ENCODE peak calls at places on chromosomes 2 and 18, in four cellular contexts. Q is CD4-positive, alpha-beta T cell; O is tibial nerve; M is kidney. A is an unnamed sample.

GRCh38 chr18:67428148-67428547 is 88.4 kb downstream of the DSEL start:
- DNase-seq in Q (no peak), O (no peak), M (no peak), A (no peak)

GRCh38 chr2:44943693-44944101 is 2.2 kb downstream of the SIX3 start:
- DNase-seq in M (no peak), Q (no peak), O (no peak), A (no peak)

GRCh38 chr2:156340377-156340776 is 7.9 kb upstream of the NR4A2 start:
- DNase-seq in Q (no peak), M (no peak), O (no peak), A (no peak)

GRCh38 chr2:113720167-113720566 is 36.3 kb downstream of the SLC35F5 start:
- DNase-seq in O (no peak), Q (no peak), M (no peak), A (no peak)

GRCh38 chr2:216034065-216034464 is 20.7 kb upstream of the MREG start:
- DNase-seq in O (peak; percentile 81), M (peak; percentile 78), Q (peak; percentile 66), A (peak; percentile 42)

GRCh38 chr2:232882505-232883115 is 12.5 kb downstream of the SNORC start:
- DNase-seq in M (no peak), O (no peak), Q (no peak), A (no peak)

GRCh38 chr2:161990741-161991140 is 83.3 kb downstream of the DPP4 start:
- DNase-seq in O (no peak), Q (no peak), M (no peak), A (peak; percentile 79)

GRCh38 chr2:109715302-109715937 is 78.7 kb upstream of the RGPD5 start:
- DNase-seq in O (no peak), Q (no peak), M (no peak), A (no peak)

GRCh38 chr2:190216829-190217228 is 102.8 kb downstream of the HIBCH start:
- DNase-seq in M (peak; percentile 67), O (no peak), Q (no peak), A (no peak)

GRCh38 chr2:110993557-110994231 is 127.0 kb upstream of the BCL2L11 start:
- DNase-seq in O (no peak), Q (no peak), M (no peak), A (no peak)

GRCh38 chr2:64143154-64144056 is 815 bp downstream of the PELI1 start:
- DNase-seq in Q (peak; percentile 45), O (no peak), M (no peak), A (no peak)

GRCh38 chr2:104870249-104870816 is 16.4 kb downstream of the POU3F3 start:
- DNase-seq in Q (no peak), O (no peak), M (no peak), A (no peak)

GRCh38 chr2:177165103-177165583 is 47.5 kb upstream of the HNRNPA3 start:
- DNase-seq in Q (no peak), M (no peak), O (peak; percentile 59), A (no peak)

GRCh38 chr2:215435261-215435808 is 533 bp downstream of the FN1 start:
- DNase-seq in Q (no peak), O (no peak), M (peak; percentile 79), A (no peak)

GRCh38 chr2:205802069-205802468 is 119.8 kb downstream of the NRP2 start:
- DNase-seq in O (no peak), Q (no peak), M (no peak), A (no peak)

GRCh38 chr18:76752400-76752799 is 70.0 kb upstream of the ZNF236 start:
- DNase-seq in O (no peak), M (no peak), Q (no peak), A (no peak)

GRCh38 chr2:172429351-172429968 is 2.1 kb downstream of the ITGA6 start:
- DNase-seq in O (no peak), M (no peak), Q (no peak), A (no peak)

GRCh38 chr2:39537150-39537549 is 100.1 kb upstream of the MAP4K3 start:
- DNase-seq in O (no peak), Q (no peak), M (no peak), A (no peak)

GRCh38 chr18:71529708-71530303 is 1014.3 kb downstream of the CBLN2 start:
- DNase-seq in O (no peak), Q (no peak), M (no peak), A (peak; percentile 1)

GRCh38 chr2:239443102-239443620 is 42.3 kb upstream of the HDAC4 start:
- DNase-seq in Q (no peak), O (no peak), M (peak; percentile 58), A (no peak)

GRCh38 chr18:26794210-26795101 is 71.1 kb downstream of the AQP4 start:
- DNase-seq in O (no peak), Q (no peak), M (no peak), A (no peak)

GRCh38 chr18:48693625-48694262 is 154.9 kb downstream of the CTIF start:
- DNase-seq in O (no peak), M (no peak), Q (no peak), A (no peak)

GRCh38 chr2:179106342-179107178 is 56.6 kb upstream of the CCDC141 start:
- DNase-seq in M (no peak), Q (no peak), O (peak; percentile 61), A (peak; percentile 61)

GRCh38 chr2:223697316-223697875 is 95.2 kb upstream of the SCG2 start:
- DNase-seq in O (no peak), Q (no peak), M (no peak), A (no peak)

GRCh38 chr2:108184421-108184820 is 55.3 kb upstream of the SULT1C3 start:
- DNase-seq in Q (no peak), O (no peak), M (no peak), A (no peak)

GRCh38 chr18:62550746-62551145 is 27.9 kb downstream of the ZCCHC2 start:
- DNase-seq in M (no peak), O (peak; percentile 26), Q (no peak), A (no peak)

GRCh38 chr2:188582206-188582605 is 290.5 kb downstream of the GULP1 start:
- DNase-seq in O (no peak), M (no peak), Q (no peak), A (no peak)

GRCh38 chr2:207039225-207039624 is 99.9 kb downstream of the CPO start:
- DNase-seq in O (no peak), M (no peak), Q (no peak), A (no peak)

GRCh38 chr2:99450199-99450598 is 39.6 kb downstream of the REV1 start:
- DNase-seq in Q (no peak), M (no peak), O (no peak), A (no peak)

GRCh38 chr2:129055242-129055641 is 736.6 kb upstream of the HS6ST1 start:
- DNase-seq in Q (no peak), O (no peak), M (no peak), A (no peak)

GRCh38 chr2:128260239-128261138 is 58.2 kb downstream of the HS6ST1 start:
- DNase-seq in Q (no peak), M (no peak), O (no peak), A (no peak)

GRCh38 chr2:221529177-221529942 is 42.7 kb downstream of the EPHA4 start:
- DNase-seq in Q (no peak), O (no peak), M (no peak), A (no peak)

GRCh38 chr18:37182340-37183135 is 353.6 kb downstream of the KIAA1328 start:
- DNase-seq in Q (no peak), O (no peak), M (no peak), A (no peak)

GRCh38 chr2:457287-457686 is 169.4 kb upstream of the ALKAL2 start:
- DNase-seq in M (no peak), Q (no peak), O (no peak), A (no peak)

GRCh38 chr2:10444463-10444862 is 3.7 kb downstream of the ODC1 start:
- DNase-seq in Q (no peak), M (no peak), O (no peak), A (no peak)

GRCh38 chr2:119932809-119933208 is 80.1 kb upstream of the EPB41L5 start:
- DNase-seq in Q (no peak), O (no peak), M (no peak), A (no peak)

GRCh38 chr2:119934319-119934718 is 78.6 kb upstream of the EPB41L5 start:
- DNase-seq in O (no peak), Q (no peak), M (no peak), A (no peak)

DNA sequence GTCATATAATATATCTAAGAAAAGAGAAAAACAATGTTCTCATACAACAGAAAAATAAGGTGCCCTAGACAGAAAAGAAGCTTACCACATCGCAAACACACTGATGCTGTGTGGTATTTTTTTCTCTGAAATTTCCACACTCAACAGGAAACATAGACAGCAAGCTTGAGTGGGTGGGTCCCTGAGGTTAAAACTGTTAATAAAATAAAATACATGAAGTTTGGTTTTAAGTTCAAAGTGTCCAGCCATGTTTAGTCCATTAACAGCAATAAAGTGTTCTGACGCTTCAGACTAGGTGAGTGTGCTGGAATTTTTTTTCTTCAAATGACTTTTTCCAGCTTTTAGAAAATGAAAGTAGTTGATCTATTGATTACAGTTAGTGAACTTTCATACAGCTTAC is 83.3 kb upstream of the EPB41L5 start:
- DNase-seq in Q (no peak), M (no peak), O (no peak), A (no peak)
- H3K27ac ChIP-seq in Q (peak overlapping the region; percentile 50), M (no peak overlapping the region), O (no peak overlapping the region), A (no peak overlapping the region)

GRCh38 chr18:58355243-58355642 is 273.6 kb downstream of the ALPK2 start:
- DNase-seq in O (no peak), Q (no peak), M (no peak), A (no peak)
- H3K27ac ChIP-seq in O (no peak overlapping the region), Q (no peak overlapping the region), M (no peak overlapping the region), A (no peak overlapping the region)

GRCh38 chr18:35117951-35118411 is 76.8 kb downstream of the MAPRE2 start:
- DNase-seq in O (peak; percentile 8), Q (no peak), M (no peak), A (peak; percentile 8)

GRCh38 chr18:35114305-35114704 is 73.1 kb downstream of the MAPRE2 start:
- DNase-seq in O (no peak), Q (no peak), M (no peak), A (no peak)

GRCh38 chr18:35117372-35117771 is 76.2 kb downstream of the MAPRE2 start:
- DNase-seq in M (no peak), O (no peak), Q (no peak), A (no peak)

GRCh38 chr18:35118641-35119040 is 77.4 kb downstream of the MAPRE2 start:
- DNase-seq in O (no peak), Q (no peak), M (no peak), A (no peak)

GRCh38 chr18:35116784-35117318 is 75.6 kb downstream of the MAPRE2 start:
- DNase-seq in O (no peak), Q (no peak), M (no peak), A (no peak)
- H3K27ac ChIP-seq in O (peak overlapping the region; percentile 71), Q (no peak overlapping the region), M (no peak overlapping the region), A (no peak overlapping the region)

DNA sequence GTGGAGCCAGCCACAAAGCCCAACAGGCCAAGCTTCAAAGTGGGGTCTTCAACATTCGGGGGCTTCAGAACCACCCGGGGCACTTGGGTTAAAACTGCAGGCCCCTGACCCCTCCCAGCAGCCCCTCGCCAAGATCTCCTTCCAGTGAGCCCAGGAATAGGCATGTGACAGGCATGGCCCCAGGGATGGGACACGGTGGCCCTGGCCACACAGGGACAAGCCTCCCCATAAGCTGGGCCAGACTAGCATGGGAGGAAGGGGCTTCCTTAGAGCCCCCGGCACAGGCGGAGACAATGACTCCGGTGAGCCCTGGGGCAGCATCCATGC is 52.4 kb downstream of the BIN1 start:
- DNase-seq in Q (no peak), M (no peak), O (no peak), A (no peak)
- H3K27ac ChIP-seq in Q (no peak overlapping the region), M (peak overlapping the region; percentile 32), O (peak overlapping the region; percentile 55), A (no peak overlapping the region)